ENCODE peak calls at places on chromosomes 13 and 19, in four cellular contexts. S is activated T-cell treated with anti-CD3 and anti-CD28 coated beads for 1 hour; P is CD4-positive, CD25-positive, alpha-beta regulatory T cell; H is NCI-H748 treated with DMSO at 0.1 percent for 48 hours. K is an unnamed sample.

GRCh38 chr19:9910625-9911024 is 25.7 kb downstream of the OLFM2 start:
- DNase-seq in H (no peak), S (no peak), P (no peak), K (no peak)

GRCh38 chr19:17780781-17781180 is 14.2 kb upstream of the B3GNT3 start:
- DNase-seq in P (no peak), S (no peak), H (no peak), K (no peak)

GRCh38 chr19:51572908-51573307 is 1.8 kb downstream of the ZNF175 start:
- DNase-seq in H (no peak), S (no peak), P (no peak), K (no peak)

GRCh38 chr19:3700242-3701032 is at the start of gene PIP5K1C:
- DNase-seq in S (peak), H (peak), P (peak), K (peak)

GRCh38 chr13:98144501-98145350 is 1.8 kb downstream of the FARP1 start:
- DNase-seq in H (peak), P (no peak), S (no peak), K (no peak)

GRCh38 chr19:4583961-4584669 is 24.6 kb upstream of the SEMA6B start:
- DNase-seq in S (no peak), H (no peak), P (no peak), K (no peak)

GRCh38 chr19:2495130-2495641 is 19.3 kb downstream of the GADD45B start:
- DNase-seq in S (no peak), P (no peak), H (no peak), K (peak)

GRCh38 chr13:76830805-76831204 is 55.4 kb downstream of the KCTD12 start:
- DNase-seq in H (peak), P (no peak), S (no peak), K (no peak)

GRCh38 chr19:57319869-57320179 is 448 bp upstream of the ZNF543 start:
- DNase-seq in H (no peak), P (no peak), S (no peak), K (no peak)

GRCh38 chr13:59787679-59788078 is 376.0 kb downstream of the DIAPH3 start:
- DNase-seq in S (no peak), H (no peak), P (no peak), K (no peak)

GRCh38 chr13:84896128-84896527 is 903.1 kb downstream of the SLITRK6 start:
- DNase-seq in P (no peak), S (no peak), H (peak), K (peak)

GRCh38 chr13:77180011-77180410 is 146.9 kb downstream of the MYCBP2 start:
- DNase-seq in P (no peak), S (no peak), H (no peak), K (no peak)

GRCh38 chr19:18469245-18470107 is 31.5 kb upstream of the ISYNA1 start:
- DNase-seq in S (peak), P (peak), H (no peak), K (peak)

GRCh38 chr19:4108767-4109625 is 14.9 kb downstream of the MAP2K2 start:
- DNase-seq in H (no peak), S (peak), P (peak), K (no peak)

GRCh38 chr19:31263317-31263716 is 85.9 kb downstream of the TSHZ3 start:
- DNase-seq in P (no peak), S (no peak), H (no peak), K (no peak)

GRCh38 chr19:3129112-3129511 is 6.7 kb upstream of the GNA15 start:
- DNase-seq in H (peak), S (no peak), P (no peak), K (peak)

GRCh38 chr19:40304306-40304705 is 19.2 kb upstream of the AKT2 start:
- DNase-seq in S (no peak), P (no peak), H (no peak), K (no peak)

GRCh38 chr19:8001995-8002849 is 3.2 kb downstream of the ELAVL1 start:
- DNase-seq in P (peak), S (peak), H (peak), K (peak)

GRCh38 chr19:1355258-1355973 is 28.3 kb upstream of the NDUFS7 start:
- DNase-seq in H (no peak), S (no peak), P (no peak), K (no peak)

GRCh38 chr19:52226652-52227051 is 36.8 kb downstream of the PPP2R1A start:
- DNase-seq in P (no peak), S (no peak), H (no peak), K (no peak)

GRCh38 chr19:1181606-1182005 is 7.5 kb upstream of the SBNO2 start:
- DNase-seq in H (no peak), S (no peak), P (no peak), K (no peak)

GRCh38 chr13:47858042-47858677 is 142.9 kb downstream of the SUCLA2 start:
- DNase-seq in S (no peak), H (no peak), P (no peak), K (no peak)

GRCh38 chr19:1507763-1508506 is 4.9 kb downstream of the ADAMTSL5 start:
- DNase-seq in P (peak), S (peak), H (peak), K (peak)

GRCh38 chr13:79829880-79830279 is 348.9 kb downstream of the NDFIP2 start:
- DNase-seq in S (no peak), H (no peak), P (no peak), K (no peak)

GRCh38 chr13:75195479-75196111 is 286.4 kb downstream of the TBC1D4 start:
- DNase-seq in P (no peak), S (no peak), H (no peak), K (no peak)

GRCh38 chr19:13154911-13155471 is 4.8 kb downstream of the IER2 start:
- DNase-seq in S (peak), P (peak), H (peak), K (no peak)

GRCh38 chr13:26498524-26499208 is 58.8 kb upstream of the WASF3 start:
- DNase-seq in S (no peak), H (no peak), P (no peak), K (no peak)

GRCh38 chr19:35106291-35106583 is 9.4 kb upstream of the FXYD3 start:
- DNase-seq in S (no peak), P (no peak), H (no peak), K (no peak)

K was measured in NCI-H460.